ENCODE peak calls at places on chromosome 4, in eight cellular contexts. S, J, K, L, P, R, V and I are unnamed samples.

GRCh38 chr4:150010525-150011126 is 67.6 kb upstream of the DCLK2 start:
- DNase-seq in L (no peak), S (peak), K (no peak), V (peak), R (no peak), P (peak), J (peak), I (no peak)

GRCh38 chr4:306551-306961 is 1.3 kb upstream of the ZNF732 start:
- DNase-seq in R (no peak), P (no peak), L (no peak), K (no peak), J (no peak), V (no peak), S (no peak), I (no peak)

GRCh38 chr4:17103231-17103630 is 204.8 kb upstream of the LDB2 start:
- DNase-seq in V (no peak), J (peak), R (no peak), S (no peak), P (no peak), K (no peak), L (no peak), I (no peak)

GRCh38 chr4:156228706-156229105 is 275.0 kb upstream of the CTSO start:
- DNase-seq in K (no peak), S (no peak), J (no peak), V (no peak), L (no peak), R (no peak), P (no peak), I (no peak)

GRCh38 chr4:3204021-3204431 is 44.9 kb upstream of the MSANTD1 start:
- DNase-seq in S (peak), L (peak), P (no peak), J (no peak), V (no peak), K (no peak), R (no peak), I (no peak)

GRCh38 chr4:152045781-152046571 is 285.2 kb upstream of the GATB start:
- DNase-seq in K (no peak), R (peak), V (no peak), S (peak), P (no peak), J (no peak), L (no peak), I (no peak)

GRCh38 chr4:19850909-19851308 is 400.8 kb upstream of the SLIT2 start:
- DNase-seq in R (no peak), J (peak), V (peak), K (no peak), S (no peak), P (no peak), L (no peak), I (no peak)

GRCh38 chr4:173074501-173074946 is 94.1 kb upstream of the GALNT7 start:
- DNase-seq in R (no peak), P (peak), J (peak), L (no peak), S (peak), V (peak), K (peak), I (no peak)

GRCh38 chr4:166724369-166724768 is 509.9 kb downstream of the SPOCK3 start:
- DNase-seq in K (no peak), P (no peak), R (no peak), L (no peak), V (no peak), S (no peak), J (no peak), I (no peak)

GRCh38 chr4:183330841-183331240 is 8.6 kb upstream of the CLDN24 start:
- DNase-seq in S (no peak), P (no peak), V (no peak), J (no peak), K (no peak), R (no peak), L (peak), I (no peak)

GRCh38 chr4:158090323-158090722 is 82.5 kb downstream of the GASK1B start:
- DNase-seq in P (no peak), S (peak), V (no peak), K (no peak), L (no peak), J (peak), R (no peak), I (no peak)

GRCh38 chr4:156581693-156582092 is 389.9 kb downstream of the PDGFC start:
- DNase-seq in J (no peak), R (no peak), K (no peak), L (no peak), V (no peak), S (no peak), P (no peak), I (no peak)

GRCh38 chr4:177573487-177573886 is 131.2 kb upstream of the AGA start:
- DNase-seq in K (peak), S (no peak), L (no peak), R (no peak), P (no peak), J (peak), V (peak), I (peak)

GRCh38 chr4:5887361-5888221 is 5.3 kb downstream of the CRMP1 start:
- DNase-seq in K (no peak), V (no peak), S (no peak), J (no peak), L (no peak), R (no peak), P (no peak), I (no peak)

GRCh38 chr4:145679991-145680455 is at the start of gene C4orf51:
- DNase-seq in J (peak), L (no peak), S (no peak), V (peak), R (no peak), K (no peak), P (peak), I (no peak)

GRCh38 chr4:163536101-163536500 is 41.6 kb downstream of the TMA16 start:
- DNase-seq in K (no peak), J (peak), S (no peak), L (no peak), P (no peak), R (no peak), V (no peak), I (no peak)

GRCh38 chr4:80586716-80587115 is 251.2 kb downstream of the CFAP299 start:
- DNase-seq in K (no peak), P (no peak), R (no peak), V (no peak), J (no peak), L (no peak), S (no peak), I (no peak)

GRCh38 chr4:183165371-183165770 is 66.3 kb downstream of the WWC2 start:
- DNase-seq in S (no peak), J (no peak), R (no peak), V (no peak), L (no peak), P (no peak), K (no peak), I (no peak)

GRCh38 chr4:138978028-138978585 is 37.5 kb upstream of the NOCT start:
- DNase-seq in V (no peak), L (no peak), S (no peak), R (no peak), P (no peak), K (no peak), J (no peak), I (no peak)

GRCh38 chr4:83320548-83320947 is 14.1 kb downstream of the HPSE start:
- DNase-seq in R (peak), K (no peak), P (peak), L (peak), V (no peak), S (peak), J (no peak), I (no peak)

GRCh38 chr4:7964890-7965662 is 25.4 kb upstream of the AFAP1 start:
- DNase-seq in V (no peak), P (no peak), R (peak), K (no peak), J (no peak), S (no peak), L (peak), I (no peak)

GRCh38 chr4:108783666-108784463 is 21.0 kb upstream of the ETNPPL start:
- DNase-seq in R (no peak), J (peak), S (no peak), K (no peak), P (no peak), V (no peak), L (no peak), I (peak)

GRCh38 chr4:122639181-122639580 is 18.3 kb upstream of the IL21 start:
- DNase-seq in S (no peak), J (no peak), L (no peak), R (no peak), V (no peak), K (no peak), P (no peak), I (no peak)

GRCh38 chr4:159268607-159269006 is 165.7 kb downstream of the RAPGEF2 start:
- DNase-seq in S (no peak), J (no peak), V (no peak), R (no peak), P (no peak), K (no peak), L (no peak), I (no peak)

GRCh38 chr4:54172156-54172555 is 56.9 kb upstream of the PDGFRA start:
- DNase-seq in R (no peak), J (no peak), K (no peak), P (no peak), L (no peak), S (no peak), V (no peak), I (no peak)

GRCh38 chr4:2570551-2571222 is 34.2 kb downstream of the FAM193A start:
- DNase-seq in J (no peak), K (no peak), L (no peak), P (peak), S (no peak), R (no peak), V (no peak), I (no peak)

GRCh38 chr4:177441061-177441802 is 1.0 kb downstream of the AGA start:
- DNase-seq in V (no peak), L (no peak), K (no peak), R (no peak), J (peak), P (no peak), S (no peak), I (no peak)

GRCh38 chr4:105453550-105454201 is 20.2 kb downstream of the PPA2 start:
- DNase-seq in V (no peak), J (no peak), R (no peak), L (no peak), K (no peak), S (no peak), P (no peak), I (no peak)

GRCh38 chr4:102423375-102423774 is 77.8 kb upstream of the NFKB1 start:
- DNase-seq in K (no peak), R (no peak), P (no peak), L (no peak), S (no peak), J (no peak), V (no peak), I (no peak)

DNA sequence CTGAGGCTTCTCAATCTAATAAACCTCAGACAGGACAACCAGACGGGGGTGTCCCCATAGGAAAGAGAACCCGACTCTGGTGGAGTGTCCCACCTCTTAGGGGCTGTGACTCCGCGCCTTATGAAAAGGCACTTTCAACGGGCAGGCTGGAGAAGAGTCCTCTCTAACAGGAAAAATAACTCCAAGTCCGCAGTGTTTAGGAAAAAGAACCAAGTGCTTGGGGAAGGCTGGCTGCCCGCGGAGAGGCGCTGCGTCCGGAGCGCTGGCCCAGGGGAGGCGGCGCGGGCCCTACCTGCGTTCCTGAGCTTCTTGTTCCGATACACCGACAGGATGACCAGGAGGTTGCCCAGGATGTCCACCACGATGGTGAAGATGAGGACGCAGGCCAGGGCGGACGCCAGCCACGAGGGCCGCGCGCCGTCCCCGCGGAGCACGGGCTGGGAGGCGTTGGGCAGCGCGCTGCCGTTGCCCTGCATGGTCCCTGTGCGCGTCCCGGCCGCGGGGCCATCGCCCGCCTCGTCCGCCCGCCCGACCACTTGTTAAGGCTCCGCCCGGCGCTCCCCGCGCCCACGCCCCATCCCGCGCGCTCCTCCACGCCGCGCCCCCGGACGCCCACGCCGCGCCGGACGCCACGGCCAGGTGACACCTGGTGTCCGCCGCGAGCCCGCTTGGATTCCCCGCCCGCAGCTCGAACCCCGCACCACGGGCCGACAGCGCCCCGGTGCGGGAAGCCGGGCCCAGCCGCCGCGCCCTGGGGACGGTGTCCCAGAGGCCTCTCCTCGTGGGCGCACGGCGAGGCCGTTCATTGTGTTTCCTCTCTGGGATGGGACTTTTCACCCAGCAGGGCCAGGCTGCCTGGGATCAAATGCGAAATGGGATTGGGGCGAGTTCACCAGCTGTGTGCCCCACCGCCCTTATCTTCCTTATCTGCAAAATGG is at the start of gene MTNR1A:
- DNase-seq in K (no peak), R (no peak), L (no peak), V (no peak), P (no peak), S (no peak), J (no peak), I (no peak)
- H3K4me3 ChIP-seq in K (peak), R (peak), L (peak), V (peak), P (no peak), S (peak), J (peak), I (no peak)

GRCh38 chr4:185005209-185005819 is 13.0 kb upstream of the HELT start:
- DNase-seq in S (peak), L (peak), P (peak), R (peak), K (peak), V (peak), J (peak), I (peak)
- H3K4me3 ChIP-seq in S (peak), L (no peak), P (no peak), R (peak), K (peak), V (no peak), J (peak), I (peak)

GRCh38 chr4:148776944-148777343 is 334.7 kb upstream of the NR3C2 start:
- DNase-seq in R (no peak), L (no peak), V (no peak), P (no peak), S (no peak), K (no peak), J (peak), I (no peak)
- H3K4me3 ChIP-seq in R (no peak), L (no peak), V (no peak), P (no peak), S (no peak), K (no peak), J (no peak), I (no peak)

GRCh38 chr4:64405761-64406160 is 3.5 kb downstream of the TECRL start:
- DNase-seq in R (no peak), S (no peak), K (no peak), V (no peak), L (no peak), J (no peak), P (no peak), I (no peak)
- H3K4me3 ChIP-seq in R (peak), S (no peak), K (no peak), V (no peak), L (no peak), J (no peak), P (no peak), I (no peak)

DNA sequence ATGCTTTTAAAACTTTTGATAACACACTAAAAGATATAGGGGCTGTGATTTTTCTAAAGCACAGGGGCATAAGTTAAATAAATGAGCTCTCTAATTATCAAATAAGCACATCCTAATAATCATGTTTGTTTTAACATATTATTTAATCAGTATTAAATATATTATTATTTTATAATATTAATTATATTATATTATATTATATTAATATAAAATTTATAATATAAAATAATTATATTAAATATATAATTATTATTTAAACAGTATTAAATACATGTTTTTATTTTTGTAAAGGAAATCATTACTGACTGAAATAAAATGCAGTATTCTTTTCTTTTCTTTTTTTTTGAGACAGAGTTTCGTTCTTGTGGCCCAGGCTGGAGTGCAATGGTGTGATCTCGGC is 136.5 kb downstream of the IL15 start:
- DNase-seq in V (no peak), S (no peak), K (no peak), J (no peak), R (no peak), L (no peak), P (no peak), I (no peak)
- H3K4me3 ChIP-seq in V (no peak), S (no peak), K (no peak), J (no peak), R (no peak), L (no peak), P (no peak), I (no peak)

GRCh38 chr4:37439809-37440518 is 195.4 kb downstream of the NWD2 start:
- DNase-seq in J (no peak), R (no peak), S (no peak), V (no peak), P (no peak), K (no peak), L (no peak), I (no peak)

GRCh38 chr4:37442062-37442323 is 197.4 kb downstream of the NWD2 start:
- DNase-seq in K (no peak), J (no peak), L (no peak), P (no peak), V (no peak), R (no peak), S (no peak), I (no peak)

GRCh38 chr4:37440519-37440900 is 196.0 kb downstream of the NWD2 start:
- DNase-seq in R (no peak), S (no peak), P (no peak), J (no peak), K (no peak), V (no peak), L (no peak), I (no peak)

GRCh38 chr4:37438880-37439279 is 194.3 kb downstream of the NWD2 start:
- DNase-seq in R (no peak), K (no peak), V (no peak), S (no peak), L (no peak), J (no peak), P (no peak), I (no peak)

GRCh38 chr4:37441231-37442061 is 196.9 kb downstream of the NWD2 start:
- DNase-seq in K (peak), S (no peak), R (no peak), L (no peak), P (no peak), V (no peak), J (no peak), I (no peak)
- H3K4me3 ChIP-seq in K (no peak), S (no peak), R (no peak), L (no peak), P (no peak), V (no peak), J (no peak), I (no peak)

GRCh38 chr4:55903577-55903976 is 45.2 kb upstream of the CEP135 start:
- DNase-seq in V (no peak), L (no peak), K (no peak), R (no peak), P (no peak), S (no peak), J (no peak), I (no peak)

GRCh38 chr4:55910140-55910539 is 38.6 kb upstream of the CEP135 start:
- DNase-seq in P (no peak), L (no peak), K (no peak), S (no peak), R (no peak), J (no peak), V (no peak), I (no peak)

GRCh38 chr4:55906323-55906722 is 42.4 kb upstream of the CEP135 start:
- DNase-seq in S (no peak), P (no peak), K (no peak), L (no peak), V (no peak), R (no peak), J (no peak), I (no peak)

GRCh38 chr4:55906999-55907398 is 41.7 kb upstream of the CEP135 start:
- DNase-seq in S (no peak), V (no peak), R (no peak), J (no peak), K (peak), L (no peak), P (no peak), I (no peak)

GRCh38 chr4:55907469-55907868 is 41.3 kb upstream of the CEP135 start:
- DNase-seq in S (no peak), V (no peak), L (no peak), R (no peak), K (no peak), J (no peak), P (no peak), I (no peak)
- H3K4me3 ChIP-seq in S (no peak), V (no peak), L (no peak), R (no peak), K (no peak), J (no peak), P (no peak), I (no peak)

GRCh38 chr4:38163216-38164006 is 203.2 kb downstream of the PTTG2 start:
- DNase-seq in L (peak), S (peak), R (no peak), J (no peak), K (no peak), V (no peak), P (no peak), I (no peak)
- H3K4me3 ChIP-seq in L (no peak), S (no peak), R (no peak), J (no peak), K (no peak), V (no peak), P (no peak), I (no peak)